ENCODE peak calls at places on chromosomes 2 and 18, in five cellular contexts. R is HepG2, F is H1, J is K562, O is A549. U is an unnamed sample.

GRCh38 chr2:26938399-26938798 is 32.0 kb upstream of the MAPRE3 start:
- DNase-seq in O (no peak), F (no peak), J (peak), R (no peak), U (no peak)

GRCh38 chr2:32591669-32592463 is 36.0 kb upstream of the TTC27 start:
- DNase-seq in R (no peak), J (peak), F (no peak), O (no peak), U (peak)

GRCh38 chr2:225010804-225011203 is 31.5 kb downstream of the DOCK10 start:
- DNase-seq in F (no peak), O (peak), R (no peak), J (no peak), U (peak)

GRCh38 chr2:4091869-4092268 is 388.5 kb downstream of the DCDC2C start:
- DNase-seq in J (no peak), R (no peak), O (no peak), F (no peak), U (no peak)

GRCh38 chr2:136328396-136328795 is 210.4 kb upstream of the CXCR4 start:
- DNase-seq in J (no peak), F (no peak), O (no peak), R (no peak), U (no peak)

GRCh38 chr2:170554278-170554955 is 160.7 kb upstream of the SP5 start:
- DNase-seq in R (no peak), O (no peak), F (no peak), J (no peak), U (no peak)

GRCh38 chr18:3157086-3157485 is 62.7 kb downstream of the MYOM1 start:
- DNase-seq in J (no peak), O (no peak), R (no peak), F (no peak), U (no peak)

GRCh38 chr2:216363221-216363620 is 9.1 kb downstream of the MARCHF4 start:
- DNase-seq in F (no peak), O (no peak), R (no peak), J (no peak), U (no peak)

GRCh38 chr2:9560628-9561027 is 5.0 kb upstream of the ADAM17 start:
- DNase-seq in J (no peak), O (no peak), F (no peak), R (no peak), U (no peak)

GRCh38 chr2:205435970-205436369 is 246.3 kb upstream of the NRP2 start:
- DNase-seq in J (no peak), F (no peak), O (no peak), R (no peak), U (peak)

GRCh38 chr2:118913805-118914645 is 28.0 kb upstream of the MARCO start:
- DNase-seq in J (no peak), O (peak), F (no peak), R (no peak), U (no peak)

GRCh38 chr18:4004176-4004829 is 450.8 kb downstream of the DLGAP1 start:
- DNase-seq in J (no peak), R (no peak), O (no peak), F (no peak), U (peak)

GRCh38 chr18:40813116-40813515 is 1141.9 kb upstream of the PIK3C3 start:
- DNase-seq in F (no peak), J (no peak), R (no peak), O (no peak), U (peak)

GRCh38 chr2:126827371-126827770 is 71.3 kb upstream of the TEX51 start:
- DNase-seq in O (no peak), F (no peak), R (no peak), J (no peak), U (no peak)

GRCh38 chr18:77056399-77057015 is 76.1 kb downstream of the MBP start:
- DNase-seq in O (no peak), F (no peak), R (peak), J (no peak), U (no peak)

GRCh38 chr2:232384466-232384865 is 5.9 kb downstream of the ALPP start:
- DNase-seq in F (no peak), R (no peak), O (no peak), J (no peak), U (no peak)

GRCh38 chr2:232386490-232386739 is 7.9 kb downstream of the ALPP start:
- DNase-seq in J (no peak), F (no peak), O (no peak), R (no peak), U (no peak)

GRCh38 chr2:232386740-232387450 is 8.3 kb downstream of the ALPP start:
- DNase-seq in F (peak), O (peak), J (no peak), R (no peak), U (no peak)

GRCh38 chr2:232387451-232388171 is 9.1 kb downstream of the ALPP start:
- DNase-seq in F (peak), J (no peak), R (no peak), O (no peak), U (no peak)

DNA sequence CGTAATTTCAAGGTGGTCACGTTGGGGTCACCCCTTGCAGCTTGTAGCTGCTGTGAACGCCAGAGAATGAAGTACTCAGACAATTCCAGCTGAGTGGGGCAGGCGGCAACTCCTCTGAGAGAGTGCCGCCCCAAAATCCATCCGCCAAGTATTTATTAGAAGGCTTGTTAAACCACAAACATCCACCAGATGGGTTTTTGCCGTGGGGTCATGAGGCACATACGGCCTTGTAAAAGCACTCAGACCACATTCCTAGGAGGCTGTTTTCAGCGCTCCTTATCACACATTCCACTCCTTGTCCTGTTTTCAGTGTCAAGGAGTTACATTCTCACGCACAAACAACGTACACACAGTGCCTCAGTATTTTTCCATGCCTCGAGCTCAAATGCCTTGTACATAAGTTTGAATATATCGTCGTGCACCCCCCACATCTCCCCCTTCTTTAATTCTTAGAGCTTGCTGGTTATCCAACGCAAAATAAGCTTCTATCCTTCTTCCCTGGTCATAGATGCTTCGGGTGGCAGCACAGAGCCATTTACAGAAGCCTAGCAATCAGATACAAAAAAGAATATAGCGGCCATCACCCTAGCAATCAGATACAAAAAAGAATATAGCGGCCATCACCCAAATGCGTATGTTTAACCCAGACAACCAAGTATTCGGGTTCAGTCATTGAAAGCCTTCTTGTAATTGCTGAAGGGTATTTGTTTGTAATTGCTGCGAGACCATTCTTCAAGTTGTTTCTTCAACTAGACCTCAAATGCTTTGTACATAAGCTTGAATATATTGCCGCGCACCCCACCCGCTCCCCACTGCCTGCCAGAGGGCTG is 7.3 kb downstream of the ALPP start:
- DNase-seq in O (no peak), F (no peak), R (no peak), J (no peak), U (peak)
- TF ChIP-seq MAFK in O (no peak), F (no peak), R (no peak), J (no peak), U (no peak)

GRCh38 chr2:20796374-20796791 is 26.5 kb downstream of the LDAH start:
- DNase-seq in R (peak), F (no peak), J (no peak), O (no peak), U (peak)
- TF ChIP-seq MAFK in R (no peak), F (no peak), J (no peak), O (no peak), U (no peak)

DNA sequence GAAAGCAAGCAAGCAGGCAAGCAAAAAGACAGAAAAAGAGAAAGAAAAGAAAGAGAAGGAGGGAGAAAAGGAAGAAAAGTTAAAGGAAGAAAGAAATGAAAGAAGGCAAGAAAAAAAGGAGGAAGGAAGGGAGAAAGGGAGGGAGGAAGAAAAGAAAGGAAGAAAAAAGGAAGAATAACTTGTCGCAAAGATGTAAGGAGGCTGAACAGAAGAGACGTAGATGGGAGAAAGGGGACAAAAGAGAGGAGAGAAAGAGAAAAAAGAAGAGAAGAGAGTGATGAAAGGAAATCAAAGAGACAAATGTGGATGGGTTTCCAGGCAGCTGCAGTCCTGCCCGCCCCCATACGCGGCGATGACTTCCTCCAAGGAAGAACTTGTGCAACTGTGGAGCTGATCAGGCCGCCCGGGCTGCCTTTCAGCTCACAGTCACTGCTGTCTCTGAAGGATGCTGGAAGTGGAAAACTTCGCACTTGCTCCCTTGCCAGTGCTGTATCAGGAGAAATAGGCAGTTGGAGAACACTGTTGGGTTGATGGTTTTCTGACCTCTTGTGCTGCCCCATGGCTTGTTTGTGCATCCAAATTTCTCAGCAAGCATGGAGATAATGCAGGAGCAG is 52.9 kb downstream of the TRIB2 start:
- DNase-seq in F (peak), O (no peak), R (no peak), J (no peak), U (peak)
- TF ChIP-seq MAFK in F (no peak), O (no peak), R (no peak), J (no peak), U (no peak)

GRCh38 chr18:10736984-10737383 is 211.2 kb downstream of the NAPG start:
- DNase-seq in R (no peak), O (no peak), J (peak), F (no peak), U (no peak)
- TF ChIP-seq MAFK in R (no peak), O (no peak), J (no peak), F (no peak), U (no peak)